ENCODE peak calls at places on chromosome 14, in five cellular contexts. Y is Calu3; O is activated naive CD4-positive, alpha-beta T cell treated with anti-CD3 and anti-CD28 coated beads, Interleukin-2, amount 50 U/mL, for 16 hours; V is NCI-H2107; L is astrocyte of the spinal cord. R is an unnamed sample.
A peak's percentile ranks its signal among the peaks of the same experiment; 100 is the strongest.

GRCh38 chr14:37197421-37198272 is at the start of gene MIPOL1:
- DNase-seq in V (peak; percentile 91), O (no peak), L (peak; percentile 91), Y (peak; percentile 85), R (peak; percentile 90)

GRCh38 chr14:91415794-91416743 is 1.6 kb downstream of the CCDC88C start:
- DNase-seq in O (peak; percentile 60), Y (no peak), V (peak; percentile 36), L (no peak), R (no peak)

GRCh38 chr14:61503167-61503801 is 181.9 kb downstream of the PRKCH start:
- DNase-seq in L (peak; percentile 53), V (no peak), Y (no peak), O (peak; percentile 60), R (no peak)

GRCh38 chr14:34301107-34301734 is 160.8 kb downstream of the SPTSSA start:
- DNase-seq in O (no peak), V (peak; percentile 58), Y (peak; percentile 54), L (peak; percentile 40), R (peak; percentile 46)

GRCh38 chr14:105126970-105127307 is 41.6 kb downstream of the JAG2 start:
- DNase-seq in Y (no peak), V (no peak), O (no peak), L (no peak), R (no peak)

GRCh38 chr14:68691031-68691864 is 101.6 kb downstream of the ZFP36L1 start:
- DNase-seq in L (no peak), O (no peak), Y (no peak), V (no peak), R (no peak)

GRCh38 chr14:26290007-26290530 is 307.8 kb downstream of the NOVA1 start:
- DNase-seq in O (no peak), Y (no peak), L (peak; percentile 32), V (no peak), R (peak; percentile 82)

GRCh38 chr14:102772781-102773570 is 4.3 kb upstream of the TRAF3 start:
- DNase-seq in L (no peak), O (no peak), Y (peak; percentile 27), V (no peak), R (peak; percentile 34)